ENCODE peak calls at places on chromosomes 4 and X, in eight cellular contexts. F is uterus; G is coronary artery; P is K562; X is HCEC 1CT; H is stimulated activated naive B cell treated with anti-CD40 and anti-IgM and Interleukin-4, amounts not matched to agents 10 μg/mL and 1 μg/mL and 100 μg/mL, for 72 hours; V is activated CD4-positive, alpha-beta T cell treated with anti-CD3 and anti-CD28 coated beads for 48 hours; K is GM12891. D is an unnamed sample.
A peak's percentile ranks its signal among the peaks of the same experiment; 100 is the strongest.

GRCh38 chrX:1593286-1594271 is 2.2 kb downstream of the AKAP17A start:
- DNase-seq in P (no peak), G (peak; percentile 67), H (no peak), F (no peak), X (no peak), V (no peak), K (no peak), D (no peak)

GRCh38 chrX:29382811-29383210 is 795.6 kb downstream of the IL1RAPL1 start:
- DNase-seq in X (no peak), V (no peak), H (no peak), K (no peak), G (no peak), F (no peak), P (no peak), D (no peak)

GRCh38 chrX:124232523-124233201 is 99.8 kb upstream of the TEX13D start:
- DNase-seq in V (peak; percentile 63), H (no peak), K (no peak), F (no peak), P (no peak), X (no peak), G (no peak), D (no peak)

GRCh38 chr4:39285111-39285795 is 80.9 kb downstream of the RFC1 start:
- DNase-seq in V (no peak), G (no peak), H (no peak), X (no peak), P (no peak), K (no peak), F (no peak), D (no peak)

GRCh38 chr4:23943478-23943877 is 53.6 kb upstream of the PPARGC1A start:
- DNase-seq in P (no peak), K (no peak), G (no peak), V (no peak), H (no peak), F (no peak), X (no peak), D (no peak)

GRCh38 chr4:99845179-99845578 is 28.6 kb downstream of the DAPP1 start:
- DNase-seq in K (no peak), F (no peak), P (no peak), V (no peak), G (no peak), X (no peak), H (no peak), D (no peak)

GRCh38 chrX:16852617-16853179 is 17.5 kb downstream of the RBBP7 start:
- DNase-seq in P (no peak), K (no peak), F (no peak), V (peak; percentile 10), H (no peak), X (no peak), G (no peak), D (no peak)

GRCh38 chr4:94488667-94489066 is 36.9 kb downstream of the PDLIM5 start:
- DNase-seq in V (no peak), P (no peak), X (peak; percentile 58), G (no peak), F (no peak), H (no peak), K (no peak), D (no peak)

GRCh38 chr4:82745173-82745842 is 53.3 kb downstream of the SCD5 start:
- DNase-seq in P (no peak), G (no peak), F (no peak), V (no peak), K (no peak), H (no peak), X (no peak), D (no peak)

GRCh38 chrX:50456712-50457484 is 13.7 kb downstream of the DGKK start:
- DNase-seq in H (no peak), K (no peak), G (no peak), F (no peak), V (no peak), X (no peak), P (no peak), D (no peak)

GRCh38 chrX:119181491-119181890 is 53.9 kb upstream of the KIAA1210 start:
- DNase-seq in V (no peak), F (no peak), H (no peak), G (no peak), X (no peak), P (no peak), K (no peak), D (no peak)

GRCh38 chrX:136126892-136127406 is 20.4 kb upstream of the FHL1 start:
- DNase-seq in G (no peak), V (no peak), P (no peak), X (no peak), K (no peak), H (no peak), F (no peak), D (no peak)

GRCh38 chrX:154457491-154458115 is 478 bp upstream of the PLXNA3 start:
- DNase-seq in K (peak; percentile 78), F (no peak), V (peak; percentile 56), G (no peak), P (peak; percentile 88), X (no peak), H (peak; percentile 46), D (peak; percentile 69)

D was measured in NCI-H774.